ENCODE peak calls at places on chromosomes 5 and 9, in eight cellular contexts. One of them, this sample, is unnamed.
A peak's percentile ranks its signal among the peaks of the same experiment; 100 is the strongest.

GRCh38 chr9:21778300-21778699 is 24.1 kb upstream of the MTAP start:
- DNase-seq in fibroblast of mammary gland: peak; percentile 54
- DNase-seq in stimulated activated CD4-positive, alpha-beta T cell treated with anti-CD3 and anti-CD28 coated beads, Interleukin-4, amount 100 ng/mL, for 1 hour: no peak
- DNase-seq in NCI-H774: no peak
- DNase-seq in activated naive CD4-positive, alpha-beta T cell treated with anti-CD3 and anti-CD28 coated beads, Interleukin-2, amount 10 ng/mL, durations not matched to agents 7 days and 5 days: no peak
- DNase-seq in GM20000: no peak
- DNase-seq in H54: no peak
- DNase-seq in foreskin melanocyte: no peak
- DNase-seq in this sample: no peak

GRCh38 chr5:157259699-157260098 is 6.2 kb upstream of the CYFIP2 start:
- DNase-seq in fibroblast of mammary gland: no peak
- DNase-seq in stimulated activated CD4-positive, alpha-beta T cell treated with anti-CD3 and anti-CD28 coated beads, Interleukin-4, amount 100 ng/mL, for 1 hour: no peak
- DNase-seq in NCI-H774: no peak
- DNase-seq in activated naive CD4-positive, alpha-beta T cell treated with anti-CD3 and anti-CD28 coated beads, Interleukin-2, amount 10 ng/mL, durations not matched to agents 7 days and 5 days: no peak
- DNase-seq in GM20000: no peak
- DNase-seq in H54: no peak
- DNase-seq in foreskin melanocyte: no peak
- DNase-seq in this sample: no peak

GRCh38 chr5:54383225-54383624 is 72.3 kb upstream of the HSPB3 start:
- DNase-seq in fibroblast of mammary gland: peak; percentile 48
- DNase-seq in stimulated activated CD4-positive, alpha-beta T cell treated with anti-CD3 and anti-CD28 coated beads, Interleukin-4, amount 100 ng/mL, for 1 hour: no peak
- DNase-seq in NCI-H774: no peak
- DNase-seq in activated naive CD4-positive, alpha-beta T cell treated with anti-CD3 and anti-CD28 coated beads, Interleukin-2, amount 10 ng/mL, durations not matched to agents 7 days and 5 days: no peak
- DNase-seq in GM20000: no peak
- DNase-seq in H54: no peak
- DNase-seq in foreskin melanocyte: peak; percentile 38
- DNase-seq in this sample: no peak

GRCh38 chr5:40429258-40430111 is 250.2 kb upstream of the PTGER4 start:
- DNase-seq in fibroblast of mammary gland: peak; percentile 77
- DNase-seq in stimulated activated CD4-positive, alpha-beta T cell treated with anti-CD3 and anti-CD28 coated beads, Interleukin-4, amount 100 ng/mL, for 1 hour: no peak
- DNase-seq in NCI-H774: no peak
- DNase-seq in activated naive CD4-positive, alpha-beta T cell treated with anti-CD3 and anti-CD28 coated beads, Interleukin-2, amount 10 ng/mL, durations not matched to agents 7 days and 5 days: no peak
- DNase-seq in GM20000: no peak
- DNase-seq in H54: no peak
- DNase-seq in foreskin melanocyte: no peak
- DNase-seq in this sample: no peak

GRCh38 chr9:135262248-135262647 is 174.8 kb downstream of the OLFM1 start:
- DNase-seq in fibroblast of mammary gland: no peak
- DNase-seq in stimulated activated CD4-positive, alpha-beta T cell treated with anti-CD3 and anti-CD28 coated beads, Interleukin-4, amount 100 ng/mL, for 1 hour: no peak
- DNase-seq in NCI-H774: no peak
- DNase-seq in activated naive CD4-positive, alpha-beta T cell treated with anti-CD3 and anti-CD28 coated beads, Interleukin-2, amount 10 ng/mL, durations not matched to agents 7 days and 5 days: no peak
- DNase-seq in GM20000: no peak
- DNase-seq in H54: no peak
- DNase-seq in foreskin melanocyte: no peak
- DNase-seq in this sample: no peak

GRCh38 chr5:27311544-27311943 is 273.2 kb upstream of the CDH9 start:
- DNase-seq in fibroblast of mammary gland: peak; percentile 85
- DNase-seq in stimulated activated CD4-positive, alpha-beta T cell treated with anti-CD3 and anti-CD28 coated beads, Interleukin-4, amount 100 ng/mL, for 1 hour: no peak
- DNase-seq in NCI-H774: no peak
- DNase-seq in activated naive CD4-positive, alpha-beta T cell treated with anti-CD3 and anti-CD28 coated beads, Interleukin-2, amount 10 ng/mL, durations not matched to agents 7 days and 5 days: no peak
- DNase-seq in GM20000: no peak
- DNase-seq in H54: no peak
- DNase-seq in foreskin melanocyte: no peak
- DNase-seq in this sample: no peak

GRCh38 chr9:123972618-123973017 is 39.0 kb upstream of the LHX2 start:
- DNase-seq in fibroblast of mammary gland: no peak
- DNase-seq in stimulated activated CD4-positive, alpha-beta T cell treated with anti-CD3 and anti-CD28 coated beads, Interleukin-4, amount 100 ng/mL, for 1 hour: no peak
- DNase-seq in NCI-H774: no peak
- DNase-seq in activated naive CD4-positive, alpha-beta T cell treated with anti-CD3 and anti-CD28 coated beads, Interleukin-2, amount 10 ng/mL, durations not matched to agents 7 days and 5 days: no peak
- DNase-seq in GM20000: no peak
- DNase-seq in H54: no peak
- DNase-seq in foreskin melanocyte: no peak
- DNase-seq in this sample: no peak

GRCh38 chr5:2695200-2695891 is 56.1 kb downstream of the IRX2 start:
- DNase-seq in fibroblast of mammary gland: peak; percentile 70
- DNase-seq in stimulated activated CD4-positive, alpha-beta T cell treated with anti-CD3 and anti-CD28 coated beads, Interleukin-4, amount 100 ng/mL, for 1 hour: no peak
- DNase-seq in NCI-H774: peak; percentile 58
- DNase-seq in activated naive CD4-positive, alpha-beta T cell treated with anti-CD3 and anti-CD28 coated beads, Interleukin-2, amount 10 ng/mL, durations not matched to agents 7 days and 5 days: no peak
- DNase-seq in GM20000: no peak
- DNase-seq in H54: no peak
- DNase-seq in foreskin melanocyte: no peak
- DNase-seq in this sample: no peak

GRCh38 chr9:99130069-99130468 is 25.2 kb downstream of the TGFBR1 start:
- DNase-seq in fibroblast of mammary gland: no peak
- DNase-seq in stimulated activated CD4-positive, alpha-beta T cell treated with anti-CD3 and anti-CD28 coated beads, Interleukin-4, amount 100 ng/mL, for 1 hour: no peak
- DNase-seq in NCI-H774: no peak
- DNase-seq in activated naive CD4-positive, alpha-beta T cell treated with anti-CD3 and anti-CD28 coated beads, Interleukin-2, amount 10 ng/mL, durations not matched to agents 7 days and 5 days: no peak
- DNase-seq in GM20000: peak; percentile 34
- DNase-seq in H54: no peak
- DNase-seq in foreskin melanocyte: no peak
- DNase-seq in this sample: no peak

GRCh38 chr5:179268966-179269693 is 76.1 kb downstream of the ADAMTS2 start:
- DNase-seq in fibroblast of mammary gland: peak; percentile 76
- DNase-seq in stimulated activated CD4-positive, alpha-beta T cell treated with anti-CD3 and anti-CD28 coated beads, Interleukin-4, amount 100 ng/mL, for 1 hour: no peak
- DNase-seq in NCI-H774: no peak
- DNase-seq in activated naive CD4-positive, alpha-beta T cell treated with anti-CD3 and anti-CD28 coated beads, Interleukin-2, amount 10 ng/mL, durations not matched to agents 7 days and 5 days: no peak
- DNase-seq in GM20000: no peak
- DNase-seq in H54: no peak
- DNase-seq in foreskin melanocyte: no peak
- DNase-seq in this sample: no peak

GRCh38 chr5:137167187-137167586 is 331.9 kb downstream of the SPOCK1 start:
- DNase-seq in fibroblast of mammary gland: no peak
- DNase-seq in stimulated activated CD4-positive, alpha-beta T cell treated with anti-CD3 and anti-CD28 coated beads, Interleukin-4, amount 100 ng/mL, for 1 hour: no peak
- DNase-seq in NCI-H774: no peak
- DNase-seq in activated naive CD4-positive, alpha-beta T cell treated with anti-CD3 and anti-CD28 coated beads, Interleukin-2, amount 10 ng/mL, durations not matched to agents 7 days and 5 days: no peak
- DNase-seq in GM20000: no peak
- DNase-seq in H54: no peak
- DNase-seq in foreskin melanocyte: no peak
- DNase-seq in this sample: no peak

GRCh38 chr5:14983666-14984441 is 112.3 kb upstream of the ANKH start:
- DNase-seq in fibroblast of mammary gland: no peak
- DNase-seq in stimulated activated CD4-positive, alpha-beta T cell treated with anti-CD3 and anti-CD28 coated beads, Interleukin-4, amount 100 ng/mL, for 1 hour: peak; percentile 10
- DNase-seq in NCI-H774: no peak
- DNase-seq in activated naive CD4-positive, alpha-beta T cell treated with anti-CD3 and anti-CD28 coated beads, Interleukin-2, amount 10 ng/mL, durations not matched to agents 7 days and 5 days: peak; percentile 45
- DNase-seq in GM20000: peak; percentile 14
- DNase-seq in H54: no peak
- DNase-seq in foreskin melanocyte: no peak
- DNase-seq in this sample: no peak

GRCh38 chr5:142600611-142601360 is 85.1 kb downstream of the FGF1 start:
- DNase-seq in fibroblast of mammary gland: peak; percentile 49
- DNase-seq in stimulated activated CD4-positive, alpha-beta T cell treated with anti-CD3 and anti-CD28 coated beads, Interleukin-4, amount 100 ng/mL, for 1 hour: no peak
- DNase-seq in NCI-H774: no peak
- DNase-seq in activated naive CD4-positive, alpha-beta T cell treated with anti-CD3 and anti-CD28 coated beads, Interleukin-2, amount 10 ng/mL, durations not matched to agents 7 days and 5 days: no peak
- DNase-seq in GM20000: no peak
- DNase-seq in H54: no peak
- DNase-seq in foreskin melanocyte: peak; percentile 31
- DNase-seq in this sample: no peak

GRCh38 chr5:177362102-177362868 is 4.6 kb downstream of the RGS14 start:
- DNase-seq in fibroblast of mammary gland: no peak
- DNase-seq in stimulated activated CD4-positive, alpha-beta T cell treated with anti-CD3 and anti-CD28 coated beads, Interleukin-4, amount 100 ng/mL, for 1 hour: peak; percentile 51
- DNase-seq in NCI-H774: no peak
- DNase-seq in activated naive CD4-positive, alpha-beta T cell treated with anti-CD3 and anti-CD28 coated beads, Interleukin-2, amount 10 ng/mL, durations not matched to agents 7 days and 5 days: no peak
- DNase-seq in GM20000: no peak
- DNase-seq in H54: no peak
- DNase-seq in foreskin melanocyte: no peak
- DNase-seq in this sample: no peak

GRCh38 chr9:137049544-137050449 is 3.8 kb upstream of the NPDC1 start:
- DNase-seq in fibroblast of mammary gland: peak; percentile 36
- DNase-seq in stimulated activated CD4-positive, alpha-beta T cell treated with anti-CD3 and anti-CD28 coated beads, Interleukin-4, amount 100 ng/mL, for 1 hour: peak; percentile 62
- DNase-seq in NCI-H774: peak; percentile 68
- DNase-seq in activated naive CD4-positive, alpha-beta T cell treated with anti-CD3 and anti-CD28 coated beads, Interleukin-2, amount 10 ng/mL, durations not matched to agents 7 days and 5 days: peak; percentile 82
- DNase-seq in GM20000: peak; percentile 80
- DNase-seq in H54: peak; percentile 94
- DNase-seq in foreskin melanocyte: no peak
- DNase-seq in this sample: no peak

GRCh38 chr9:94783121-94783664 is 56.7 kb downstream of the AOPEP start:
- DNase-seq in fibroblast of mammary gland: peak; percentile 85
- DNase-seq in stimulated activated CD4-positive, alpha-beta T cell treated with anti-CD3 and anti-CD28 coated beads, Interleukin-4, amount 100 ng/mL, for 1 hour: peak; percentile 24
- DNase-seq in NCI-H774: peak; percentile 68
- DNase-seq in activated naive CD4-positive, alpha-beta T cell treated with anti-CD3 and anti-CD28 coated beads, Interleukin-2, amount 10 ng/mL, durations not matched to agents 7 days and 5 days: peak; percentile 65
- DNase-seq in GM20000: peak; percentile 48
- DNase-seq in H54: peak; percentile 84
- DNase-seq in foreskin melanocyte: peak; percentile 96
- DNase-seq in this sample: peak; percentile 28

GRCh38 chr5:15241216-15241821 is 258.7 kb upstream of the FBXL7 start:
- DNase-seq in fibroblast of mammary gland: no peak
- DNase-seq in stimulated activated CD4-positive, alpha-beta T cell treated with anti-CD3 and anti-CD28 coated beads, Interleukin-4, amount 100 ng/mL, for 1 hour: no peak
- DNase-seq in NCI-H774: no peak
- DNase-seq in activated naive CD4-positive, alpha-beta T cell treated with anti-CD3 and anti-CD28 coated beads, Interleukin-2, amount 10 ng/mL, durations not matched to agents 7 days and 5 days: no peak
- DNase-seq in GM20000: no peak
- DNase-seq in H54: no peak
- DNase-seq in foreskin melanocyte: no peak
- DNase-seq in this sample: no peak

GRCh38 chr5:74233571-74233970 is 407.0 kb downstream of the ENC1 start:
- DNase-seq in fibroblast of mammary gland: peak; percentile 75
- DNase-seq in stimulated activated CD4-positive, alpha-beta T cell treated with anti-CD3 and anti-CD28 coated beads, Interleukin-4, amount 100 ng/mL, for 1 hour: no peak
- DNase-seq in NCI-H774: no peak
- DNase-seq in activated naive CD4-positive, alpha-beta T cell treated with anti-CD3 and anti-CD28 coated beads, Interleukin-2, amount 10 ng/mL, durations not matched to agents 7 days and 5 days: no peak
- DNase-seq in GM20000: no peak
- DNase-seq in H54: no peak
- DNase-seq in foreskin melanocyte: no peak
- DNase-seq in this sample: no peak

GRCh38 chr9:93520523-93520922 is 55.9 kb upstream of the PHF2 start:
- DNase-seq in fibroblast of mammary gland: peak; percentile 30
- DNase-seq in stimulated activated CD4-positive, alpha-beta T cell treated with anti-CD3 and anti-CD28 coated beads, Interleukin-4, amount 100 ng/mL, for 1 hour: no peak
- DNase-seq in NCI-H774: no peak
- DNase-seq in activated naive CD4-positive, alpha-beta T cell treated with anti-CD3 and anti-CD28 coated beads, Interleukin-2, amount 10 ng/mL, durations not matched to agents 7 days and 5 days: no peak
- DNase-seq in GM20000: no peak
- DNase-seq in H54: no peak
- DNase-seq in foreskin melanocyte: no peak
- DNase-seq in this sample: no peak

GRCh38 chr5:177399903-177400868 is at the start of gene PFN3:
- DNase-seq in fibroblast of mammary gland: peak; percentile 69
- DNase-seq in stimulated activated CD4-positive, alpha-beta T cell treated with anti-CD3 and anti-CD28 coated beads, Interleukin-4, amount 100 ng/mL, for 1 hour: no peak
- DNase-seq in NCI-H774: no peak
- DNase-seq in activated naive CD4-positive, alpha-beta T cell treated with anti-CD3 and anti-CD28 coated beads, Interleukin-2, amount 10 ng/mL, durations not matched to agents 7 days and 5 days: no peak
- DNase-seq in GM20000: no peak
- DNase-seq in H54: no peak
- DNase-seq in foreskin melanocyte: no peak
- DNase-seq in this sample: no peak

GRCh38 chr9:106450549-106450948 is 412.4 kb upstream of the ZNF462 start:
- DNase-seq in fibroblast of mammary gland: no peak
- DNase-seq in stimulated activated CD4-positive, alpha-beta T cell treated with anti-CD3 and anti-CD28 coated beads, Interleukin-4, amount 100 ng/mL, for 1 hour: no peak
- DNase-seq in NCI-H774: no peak
- DNase-seq in activated naive CD4-positive, alpha-beta T cell treated with anti-CD3 and anti-CD28 coated beads, Interleukin-2, amount 10 ng/mL, durations not matched to agents 7 days and 5 days: no peak
- DNase-seq in GM20000: no peak
- DNase-seq in H54: no peak
- DNase-seq in foreskin melanocyte: peak; percentile 13
- DNase-seq in this sample: no peak

GRCh38 chr5:174549254-174549653 is 175.1 kb upstream of the MSX2 start:
- DNase-seq in fibroblast of mammary gland: no peak
- DNase-seq in stimulated activated CD4-positive, alpha-beta T cell treated with anti-CD3 and anti-CD28 coated beads, Interleukin-4, amount 100 ng/mL, for 1 hour: no peak
- DNase-seq in NCI-H774: no peak
- DNase-seq in activated naive CD4-positive, alpha-beta T cell treated with anti-CD3 and anti-CD28 coated beads, Interleukin-2, amount 10 ng/mL, durations not matched to agents 7 days and 5 days: no peak
- DNase-seq in GM20000: no peak
- DNase-seq in H54: no peak
- DNase-seq in foreskin melanocyte: no peak
- DNase-seq in this sample: no peak

GRCh38 chr5:139646912-139647391 is 1.2 kb upstream of the CXXC5 start:
- DNase-seq in fibroblast of mammary gland: no peak
- DNase-seq in stimulated activated CD4-positive, alpha-beta T cell treated with anti-CD3 and anti-CD28 coated beads, Interleukin-4, amount 100 ng/mL, for 1 hour: no peak
- DNase-seq in NCI-H774: no peak
- DNase-seq in activated naive CD4-positive, alpha-beta T cell treated with anti-CD3 and anti-CD28 coated beads, Interleukin-2, amount 10 ng/mL, durations not matched to agents 7 days and 5 days: no peak
- DNase-seq in GM20000: no peak
- DNase-seq in H54: no peak
- DNase-seq in foreskin melanocyte: no peak
- DNase-seq in this sample: no peak

GRCh38 chr5:88045146-88045545 is 223.5 kb downstream of the TMEM161B start:
- DNase-seq in fibroblast of mammary gland: no peak
- DNase-seq in stimulated activated CD4-positive, alpha-beta T cell treated with anti-CD3 and anti-CD28 coated beads, Interleukin-4, amount 100 ng/mL, for 1 hour: no peak
- DNase-seq in NCI-H774: no peak
- DNase-seq in activated naive CD4-positive, alpha-beta T cell treated with anti-CD3 and anti-CD28 coated beads, Interleukin-2, amount 10 ng/mL, durations not matched to agents 7 days and 5 days: no peak
- DNase-seq in GM20000: no peak
- DNase-seq in H54: no peak
- DNase-seq in foreskin melanocyte: no peak
- DNase-seq in this sample: no peak

GRCh38 chr5:40797273-40798011 is 732 bp downstream of the PRKAA1 start:
- DNase-seq in fibroblast of mammary gland: peak; percentile 70
- DNase-seq in stimulated activated CD4-positive, alpha-beta T cell treated with anti-CD3 and anti-CD28 coated beads, Interleukin-4, amount 100 ng/mL, for 1 hour: peak; percentile 75
- DNase-seq in NCI-H774: peak; percentile 67
- DNase-seq in activated naive CD4-positive, alpha-beta T cell treated with anti-CD3 and anti-CD28 coated beads, Interleukin-2, amount 10 ng/mL, durations not matched to agents 7 days and 5 days: peak; percentile 82
- DNase-seq in GM20000: peak; percentile 58
- DNase-seq in H54: peak; percentile 60
- DNase-seq in foreskin melanocyte: peak; percentile 60
- DNase-seq in this sample: no peak

GRCh38 chr5:175162036-175162435 is 281.9 kb downstream of the DRD1 start:
- DNase-seq in fibroblast of mammary gland: no peak
- DNase-seq in stimulated activated CD4-positive, alpha-beta T cell treated with anti-CD3 and anti-CD28 coated beads, Interleukin-4, amount 100 ng/mL, for 1 hour: no peak
- DNase-seq in NCI-H774: peak; percentile 26
- DNase-seq in activated naive CD4-positive, alpha-beta T cell treated with anti-CD3 and anti-CD28 coated beads, Interleukin-2, amount 10 ng/mL, durations not matched to agents 7 days and 5 days: no peak
- DNase-seq in GM20000: no peak
- DNase-seq in H54: no peak
- DNase-seq in foreskin melanocyte: no peak
- DNase-seq in this sample: no peak

GRCh38 chr5:159456722-159457462 is 126.6 kb upstream of the IL12B start:
- DNase-seq in fibroblast of mammary gland: peak; percentile 62
- DNase-seq in stimulated activated CD4-positive, alpha-beta T cell treated with anti-CD3 and anti-CD28 coated beads, Interleukin-4, amount 100 ng/mL, for 1 hour: peak; percentile 43
- DNase-seq in NCI-H774: no peak
- DNase-seq in activated naive CD4-positive, alpha-beta T cell treated with anti-CD3 and anti-CD28 coated beads, Interleukin-2, amount 10 ng/mL, durations not matched to agents 7 days and 5 days: peak; percentile 34
- DNase-seq in GM20000: peak; percentile 78
- DNase-seq in H54: no peak
- DNase-seq in foreskin melanocyte: no peak
- DNase-seq in this sample: no peak

GRCh38 chr9:136079211-136079915 is 15.7 kb downstream of the NACC2 start:
- DNase-seq in fibroblast of mammary gland: no peak
- DNase-seq in stimulated activated CD4-positive, alpha-beta T cell treated with anti-CD3 and anti-CD28 coated beads, Interleukin-4, amount 100 ng/mL, for 1 hour: no peak
- DNase-seq in NCI-H774: no peak
- DNase-seq in activated naive CD4-positive, alpha-beta T cell treated with anti-CD3 and anti-CD28 coated beads, Interleukin-2, amount 10 ng/mL, durations not matched to agents 7 days and 5 days: no peak
- DNase-seq in GM20000: no peak
- DNase-seq in H54: peak; percentile 84
- DNase-seq in foreskin melanocyte: no peak
- DNase-seq in this sample: no peak

GRCh38 chr5:132890817-132891216 is 17.3 kb downstream of the LEAP2 start:
- DNase-seq in fibroblast of mammary gland: no peak
- DNase-seq in stimulated activated CD4-positive, alpha-beta T cell treated with anti-CD3 and anti-CD28 coated beads, Interleukin-4, amount 100 ng/mL, for 1 hour: no peak
- DNase-seq in NCI-H774: no peak
- DNase-seq in activated naive CD4-positive, alpha-beta T cell treated with anti-CD3 and anti-CD28 coated beads, Interleukin-2, amount 10 ng/mL, durations not matched to agents 7 days and 5 days: no peak
- DNase-seq in GM20000: no peak
- DNase-seq in H54: no peak
- DNase-seq in foreskin melanocyte: no peak
- DNase-seq in this sample: no peak

GRCh38 chr5:171714286-171714685 is 71.3 kb upstream of the SMIM23 start:
- DNase-seq in fibroblast of mammary gland: no peak
- DNase-seq in stimulated activated CD4-positive, alpha-beta T cell treated with anti-CD3 and anti-CD28 coated beads, Interleukin-4, amount 100 ng/mL, for 1 hour: no peak
- DNase-seq in NCI-H774: no peak
- DNase-seq in activated naive CD4-positive, alpha-beta T cell treated with anti-CD3 and anti-CD28 coated beads, Interleukin-2, amount 10 ng/mL, durations not matched to agents 7 days and 5 days: no peak
- DNase-seq in GM20000: no peak
- DNase-seq in H54: no peak
- DNase-seq in foreskin melanocyte: no peak
- DNase-seq in this sample: no peak

GRCh38 chr9:87830446-87830845 is 52.2 kb upstream of the SPATA31E1 start:
- DNase-seq in fibroblast of mammary gland: no peak
- DNase-seq in stimulated activated CD4-positive, alpha-beta T cell treated with anti-CD3 and anti-CD28 coated beads, Interleukin-4, amount 100 ng/mL, for 1 hour: no peak
- DNase-seq in NCI-H774: no peak
- DNase-seq in activated naive CD4-positive, alpha-beta T cell treated with anti-CD3 and anti-CD28 coated beads, Interleukin-2, amount 10 ng/mL, durations not matched to agents 7 days and 5 days: no peak
- DNase-seq in GM20000: no peak
- DNase-seq in H54: no peak
- DNase-seq in foreskin melanocyte: no peak
- DNase-seq in this sample: no peak

GRCh38 chr5:75567710-75568109 is 43.5 kb upstream of the ANKDD1B start:
- DNase-seq in fibroblast of mammary gland: peak; percentile 61
- DNase-seq in stimulated activated CD4-positive, alpha-beta T cell treated with anti-CD3 and anti-CD28 coated beads, Interleukin-4, amount 100 ng/mL, for 1 hour: no peak
- DNase-seq in NCI-H774: no peak
- DNase-seq in activated naive CD4-positive, alpha-beta T cell treated with anti-CD3 and anti-CD28 coated beads, Interleukin-2, amount 10 ng/mL, durations not matched to agents 7 days and 5 days: no peak
- DNase-seq in GM20000: peak; percentile 21
- DNase-seq in H54: peak; percentile 10
- DNase-seq in foreskin melanocyte: no peak
- DNase-seq in this sample: no peak

GRCh38 chr9:131605770-131606590 is 60.7 kb downstream of the PRRT1B start:
- DNase-seq in fibroblast of mammary gland: no peak
- DNase-seq in stimulated activated CD4-positive, alpha-beta T cell treated with anti-CD3 and anti-CD28 coated beads, Interleukin-4, amount 100 ng/mL, for 1 hour: no peak
- DNase-seq in NCI-H774: no peak
- DNase-seq in activated naive CD4-positive, alpha-beta T cell treated with anti-CD3 and anti-CD28 coated beads, Interleukin-2, amount 10 ng/mL, durations not matched to agents 7 days and 5 days: no peak
- DNase-seq in GM20000: no peak
- DNase-seq in H54: no peak
- DNase-seq in foreskin melanocyte: no peak
- DNase-seq in this sample: no peak

GRCh38 chr9:37324691-37325490 is 97.6 kb upstream of the GRHPR start:
- DNase-seq in fibroblast of mammary gland: no peak
- DNase-seq in stimulated activated CD4-positive, alpha-beta T cell treated with anti-CD3 and anti-CD28 coated beads, Interleukin-4, amount 100 ng/mL, for 1 hour: no peak
- DNase-seq in NCI-H774: no peak
- DNase-seq in activated naive CD4-positive, alpha-beta T cell treated with anti-CD3 and anti-CD28 coated beads, Interleukin-2, amount 10 ng/mL, durations not matched to agents 7 days and 5 days: no peak
- DNase-seq in GM20000: no peak
- DNase-seq in H54: no peak
- DNase-seq in foreskin melanocyte: no peak
- DNase-seq in this sample: peak; percentile 62